ENCODE peak calls at places on chromosomes 4 and X, in five cellular contexts. Z is sigmoid colon, W is H54, I is testis, E is A549. H is an unnamed sample.

GRCh38 chr4:94544811-94545210 is 93.1 kb downstream of the PDLIM5 start:
- DNase-seq in Z (no peak), W (no peak), I (no peak), E (no peak), H (no peak)

GRCh38 chr4:169282429-169283113 is 11.8 kb upstream of the SH3RF1 start:
- DNase-seq in Z (no peak), W (no peak), I (no peak), E (no peak), H (no peak)

GRCh38 chr4:112550728-112551127 is 34.7 kb upstream of the NEUROG2 start:
- DNase-seq in Z (no peak), W (no peak), I (no peak), E (no peak), H (no peak)

GRCh38 chr4:101141230-101141629 is 206.1 kb downstream of the PPP3CA start:
- DNase-seq in Z (no peak), W (no peak), I (no peak), E (no peak), H (no peak)

GRCh38 chrX:63050225-63050624 is 300.9 kb downstream of the SPIN4 start:
- DNase-seq in Z (no peak), W (no peak), I (peak), E (no peak), H (no peak)

GRCh38 chrX:135389717-135390116 is 32.0 kb upstream of the SMIM10L2A start:
- DNase-seq in Z (no peak), W (no peak), I (no peak), E (peak), H (peak)

GRCh38 chrX:140318306-140318705 is 186.6 kb downstream of the SOX3 start:
- DNase-seq in Z (no peak), W (peak), I (no peak), E (no peak), H (no peak)

GRCh38 chr4:186554485-186554884 is 882 bp downstream of the MTNR1A start:
- DNase-seq in Z (no peak), W (no peak), I (peak), E (peak), H (no peak)

GRCh38 chr4:2442175-2442993 is 23.6 kb downstream of the CFAP99 start:
- DNase-seq in Z (no peak), W (no peak), I (no peak), E (peak), H (no peak)

GRCh38 chrX:41273638-41274037 is 60.3 kb upstream of the DDX3X start:
- DNase-seq in Z (no peak), W (no peak), I (no peak), E (no peak), H (no peak)

GRCh38 chrX:37314526-37314925 is 34.6 kb upstream of the PRRG1 start:
- DNase-seq in Z (no peak), W (no peak), I (no peak), E (no peak), H (no peak)

GRCh38 chrX:18810416-18810815 is 103.0 kb downstream of the PPEF1 start:
- DNase-seq in Z (no peak), W (no peak), I (no peak), E (no peak), H (no peak)

GRCh38 chr4:120853101-120853940 is 69.2 kb downstream of the PRDM5 start:
- DNase-seq in Z (no peak), W (no peak), I (no peak), E (no peak), H (no peak)

GRCh38 chrX:85003655-85004244 is at the start of gene APOOL:
- DNase-seq in Z (peak), W (peak), I (peak), E (peak), H (peak)
- TF ChIP-seq POLR2A in Z (no peak), W (no peak), I (no peak), E (peak), H (peak)

GRCh38 chrX:75084757-75085156 is 71.3 kb downstream of the ABCB7 start:
- DNase-seq in Z (no peak), W (no peak), I (no peak), E (no peak), H (no peak)
- TF ChIP-seq POLR2A in Z (no peak), W (no peak), I (no peak), E (no peak), H (no peak)

GRCh38 chr4:779555-779954 is 46.4 kb downstream of the CPLX1 start:
- DNase-seq in Z (no peak), W (no peak), I (no peak), E (no peak), H (no peak)

GRCh38 chr4:780730-781492 is 45.0 kb downstream of the CPLX1 start:
- DNase-seq in Z (no peak), W (no peak), I (no peak), E (no peak), H (peak)

GRCh38 chr4:773214-773613 is 52.7 kb downstream of the CPLX1 start:
- DNase-seq in Z (no peak), W (no peak), I (no peak), E (no peak), H (no peak)

GRCh38 chr4:777520-778262 is 48.2 kb downstream of the CPLX1 start:
- DNase-seq in Z (no peak), W (no peak), I (no peak), E (no peak), H (no peak)

DNA sequence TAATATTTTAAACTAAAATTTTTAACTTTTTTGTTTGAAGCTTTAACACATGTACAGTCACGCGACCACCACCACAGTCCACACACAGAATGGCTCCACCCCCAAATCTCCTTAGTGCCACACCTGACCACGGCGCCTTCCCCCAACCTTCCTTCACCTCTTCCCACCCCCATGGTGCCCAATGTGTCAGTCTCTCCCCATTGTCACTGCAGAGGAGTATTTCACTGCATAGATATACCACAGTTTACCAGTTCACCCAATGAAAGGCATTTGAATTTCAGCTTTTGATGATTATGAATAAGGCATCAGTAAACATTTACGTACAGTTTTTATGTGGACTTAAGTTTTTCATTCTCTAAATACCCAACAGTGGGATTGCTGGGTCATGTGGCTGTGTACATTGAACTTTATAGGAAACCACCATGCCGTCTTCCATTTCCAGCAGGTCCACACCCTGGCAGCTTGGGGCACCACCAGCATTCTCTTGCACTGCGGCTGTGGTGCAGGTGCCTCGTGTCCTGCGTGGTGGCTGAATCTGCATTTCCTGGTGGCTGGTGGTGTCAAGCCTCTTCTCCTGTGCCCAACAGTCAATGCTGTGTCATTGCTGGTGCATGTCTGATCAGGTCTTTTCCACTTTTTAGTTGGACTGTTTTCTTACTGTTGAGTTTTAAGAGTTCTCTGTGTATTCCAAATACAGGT is 49.0 kb downstream of the CPLX1 start:
- DNase-seq in Z (no peak), W (no peak), I (no peak), E (no peak), H (no peak)
- TF ChIP-seq POLR2A in Z (no peak), W (no peak), I (no peak), E (no peak), H (no peak)

DNA sequence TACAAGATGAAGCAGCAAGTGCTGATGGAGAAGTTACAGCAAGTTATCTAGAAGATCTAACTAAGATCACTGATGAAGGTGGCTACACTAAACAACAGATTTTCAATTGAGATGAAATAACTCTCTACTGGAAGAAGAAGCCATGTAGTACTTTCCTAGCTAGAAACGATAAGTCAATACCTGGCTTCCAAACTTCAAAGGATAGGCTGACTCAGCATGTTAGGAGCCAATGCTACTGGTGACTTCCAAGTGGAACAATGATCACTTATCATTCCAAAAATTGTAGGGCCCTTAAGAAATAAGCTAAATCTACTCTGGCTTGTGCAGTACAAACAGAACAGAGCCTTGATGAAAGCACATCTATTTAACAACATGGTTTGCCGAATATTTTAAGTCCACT is 55.0 kb downstream of the FBXW7 start:
- DNase-seq in Z (no peak), W (no peak), I (no peak), E (no peak), H (no peak)
- TF ChIP-seq POLR2A in Z (no peak), W (no peak), I (no peak), E (no peak), H (no peak)

H was measured in erythroblast.